ENCODE peak calls at places on chromosome X, in four cellular contexts. F is adrenal gland, P is IMR-90, E is breast epithelium. T is an unnamed sample. For H3K36me3 and H3K4me1, the result is how much of the 10 kb centered on the place peaks cover.

GRCh38 chrX:91435465-91435864 is 826 bp downstream of the PABPC5 start:
- DNase-seq in F (peak), P (no peak), E (no peak), T (no peak)

GRCh38 chrX:27078371-27078770 is 384.8 kb downstream of the PPP4R3C start:
- DNase-seq in F (no peak), P (no peak), E (no peak), T (no peak)

GRCh38 chrX:107204063-107204605 is 2.1 kb downstream of the NUP62CL start:
- DNase-seq in F (no peak), P (no peak), E (no peak), T (no peak)

GRCh38 chrX:9542765-9543119 is 77.9 kb downstream of the TBL1X start:
- DNase-seq in F (no peak), P (no peak), E (no peak), T (no peak)

GRCh38 chrX:132435222-132435621 is 53.6 kb downstream of the MBNL3 start:
- DNase-seq in F (no peak), P (no peak), E (no peak), T (no peak)

GRCh38 chrX:26783512-26784225 is 567.7 kb downstream of the MAGEB5 start:
- DNase-seq in F (peak), P (peak), E (no peak), T (no peak)

GRCh38 chrX:74931214-74931613 is 6.0 kb upstream of the NEXMIF start:
- DNase-seq in F (no peak), P (no peak), E (no peak), T (no peak)

GRCh38 chrX:150936556-150936955 is 38.1 kb upstream of the CD99L2 start:
- DNase-seq in F (no peak), P (no peak), E (no peak), T (no peak)

GRCh38 chrX:110415440-110416167 is 57.0 kb downstream of the RTL9 start:
- DNase-seq in F (no peak), P (peak), E (no peak), T (no peak)

GRCh38 chrX:72536542-72536941 is 36.1 kb downstream of the HDAC8 start:
- DNase-seq in F (no peak), P (no peak), E (no peak), T (no peak)

GRCh38 chrX:130810561-130810960 is 92.4 kb downstream of the ENOX2 start:
- DNase-seq in F (no peak), P (no peak), E (no peak), T (no peak)

GRCh38 chrX:22339459-22339858 is 66.7 kb downstream of the CBLL2 start:
- DNase-seq in F (no peak), P (no peak), E (no peak), T (no peak)

GRCh38 chrX:7132335-7133035 is 15.0 kb upstream of the STS start:
- DNase-seq in F (peak), P (peak), E (peak), T (peak)

GRCh38 chrX:72554448-72555140 is 18.0 kb downstream of the HDAC8 start:
- DNase-seq in F (no peak), P (no peak), E (no peak), T (no peak)

GRCh38 chrX:134604701-134605271 is 53.5 kb downstream of the PLAC1 start:
- DNase-seq in F (no peak), P (peak), E (no peak), T (peak)

GRCh38 chrX:110000000-110000399 is 2.9 kb upstream of the TMEM164 start:
- DNase-seq in F (no peak), P (no peak), E (no peak), T (no peak)

GRCh38 chrX:119398974-119399771 is at the start of gene SLC25A43:
- DNase-seq in F (peak), P (no peak), E (no peak), T (peak)

GRCh38 chrX:37905436-37906147 is 58.2 kb upstream of the DYNLT3 start:
- DNase-seq in F (peak), P (peak), E (no peak), T (no peak)

GRCh38 chrX:29172880-29173279 is 585.6 kb downstream of the IL1RAPL1 start:
- DNase-seq in F (no peak), P (peak), E (no peak), T (no peak)

GRCh38 chrX:46913710-46914109 is 1.5 kb downstream of the JADE3 start:
- DNase-seq in F (peak), P (peak), E (peak), T (peak)

GRCh38 chrX:23003121-23003520 is 3.4 kb downstream of the DDX53 start:
- DNase-seq in F (no peak), P (peak), E (no peak), T (no peak)

GRCh38 chrX:139008185-139008584 is 296.7 kb upstream of the FGF13 start:
- DNase-seq in F (no peak), P (no peak), E (no peak), T (no peak)

GRCh38 chrX:135982860-135983259 is 2.4 kb upstream of the SLC9A6 start:
- DNase-seq in F (no peak), P (peak), E (no peak), T (no peak)

GRCh38 chrX:112341598-112341997 is 259.0 kb upstream of the TRPC5 start:
- DNase-seq in F (no peak), P (peak), E (no peak), T (no peak)

GRCh38 chrX:115467961-115468360 is 93.0 kb upstream of the PLS3 start:
- DNase-seq in F (no peak), P (no peak), E (no peak), T (no peak)

GRCh38 chrX:119790977-119791436 is 423 bp downstream of the RPL39 start:
- DNase-seq in F (peak), P (peak), E (peak), T (no peak)

GRCh38 chrX:86146102-86146501 is 2.1 kb upstream of the DACH2 start:
- DNase-seq in F (no peak), P (no peak), E (no peak), T (no peak)

GRCh38 chrX:104211187-104211586 is 43.5 kb downstream of the ESX1 start:
- DNase-seq in F (no peak), P (no peak), E (no peak), T (no peak)

GRCh38 chrX:28120076-28120475 is 138.8 kb upstream of the DCAF8L1 start:
- DNase-seq in F (no peak), P (no peak), E (no peak), T (no peak)

GRCh38 chrX:133337250-133337649 is 78.0 kb downstream of the GPC4 start:
- DNase-seq in F (peak), P (no peak), E (peak), T (no peak)

GRCh38 chrX:131728295-131729145 is 184.6 kb downstream of the OR13H1 start:
- DNase-seq in F (peak), P (peak), E (peak), T (no peak)

GRCh38 chrX:4380710-4381109 is 667.3 kb upstream of the PRKX start:
- DNase-seq in F (no peak), P (no peak), E (no peak), T (no peak)

GRCh38 chrX:34559325-34559724 is 97.8 kb downstream of the TMEM47 start:
- DNase-seq in F (no peak), P (peak), E (no peak), T (no peak)

GRCh38 chrX:41302293-41302868 is 31.6 kb upstream of the DDX3X start:
- DNase-seq in F (no peak), P (no peak), E (no peak), T (no peak)

GRCh38 chrX:9642270-9642995 is 123.2 kb downstream of the GPR143 start:
- DNase-seq in F (no peak), P (no peak), E (no peak), T (no peak)

GRCh38 chrX:5113128-5113527 is 1115.5 kb downstream of the NLGN4X start:
- DNase-seq in F (no peak), P (no peak), E (no peak), T (no peak)

GRCh38 chrX:46310815-46311497 is 234.3 kb downstream of the ZNF674 start:
- DNase-seq in F (no peak), P (no peak), E (no peak), T (no peak)

GRCh38 chrX:121245763-121246162 is 198.4 kb downstream of the GLUD2 start:
- DNase-seq in F (no peak), P (no peak), E (no peak), T (no peak)

GRCh38 chrX:140572724-140573123 is 67.9 kb upstream of the SOX3 start:
- DNase-seq in F (peak), P (peak), E (no peak), T (no peak)

GRCh38 chrX:10166731-10167149 is 10.0 kb downstream of the CLCN4 start:
- DNase-seq in F (no peak), P (no peak), E (no peak), T (peak)

GRCh38 chrX:124534530-124534929 is 188.2 kb downstream of the SH2D1A start:
- DNase-seq in F (no peak), P (no peak), E (no peak), T (no peak)

GRCh38 chrX:124529786-124530185 is 183.4 kb downstream of the SH2D1A start:
- DNase-seq in F (no peak), P (no peak), E (no peak), T (no peak)

GRCh38 chrX:124524852-124525251 is 178.5 kb downstream of the SH2D1A start:
- DNase-seq in F (no peak), P (no peak), E (no peak), T (no peak)

GRCh38 chrX:124530803-124531202 is 184.4 kb downstream of the SH2D1A start:
- DNase-seq in F (no peak), P (no peak), E (peak), T (no peak)
- H3K36me3 ChIP-seq in F (under half), P (under half), E (under half), T (under half)

GRCh38 chrX:13658602-13659001 is 5.7 kb downstream of the TCEANC start:
- DNase-seq in F (no peak), P (peak), E (no peak), T (no peak)
- TF ChIP-seq CTCF in F (peak), P (peak), E (peak), T (peak)

GRCh38 chrX:53637479-53637878 is 49.0 kb downstream of the HUWE1 start:
- DNase-seq in F (no peak), P (no peak), E (no peak), T (no peak)
- H3K4me1 ChIP-seq in F (under half), P (under half), E (under half), T (under half)

GRCh38 chrX:1433646-1434357 is 18.9 kb downstream of the ASMTL start:
- DNase-seq in F (no peak), P (no peak), E (no peak), T (peak)
- H3K36me3 ChIP-seq in F (under half), P (under half), E (under half), T (under half)

GRCh38 chrX:50920132-50920531 is 9.6 kb downstream of the BMP15 start:
- DNase-seq in F (no peak), P (peak), E (no peak), T (no peak)
- TF ChIP-seq CTCF in F (peak), P (peak), E (no peak), T (peak)